ENCODE peak calls at places on chromosomes 7 and 10, in seven cellular contexts. H is CD4-positive, alpha-beta T cell; A is fibroblast of the aortic adventitia; Z is kidney epithelial cell; C is colonic mucosa; D is suprapubic skin; W is mucosa of descending colon. E is an unnamed sample.

GRCh38 chr7:50761722-50762121 is 21.0 kb downstream of the GRB10 start:
- DNase-seq in H (no peak), A (no peak), Z (no peak), C (no peak), D (no peak), W (no peak), E (no peak)

GRCh38 chr10:128432423-128432822 is 306.2 kb upstream of the MKI67 start:
- DNase-seq in H (no peak), A (no peak), Z (no peak), C (no peak), D (no peak), W (no peak), E (no peak)

GRCh38 chr7:139106959-139107358 is 2.6 kb downstream of the ZC3HAV1 start:
- DNase-seq in H (no peak), A (peak), Z (no peak), C (no peak), D (no peak), W (no peak), E (no peak)

GRCh38 chr10:90197766-90198165 is 496.4 kb downstream of the KIF20B start:
- DNase-seq in H (no peak), A (peak), Z (peak), C (no peak), D (no peak), W (no peak), E (no peak)

GRCh38 chr10:79144341-79145173 is 75.8 kb downstream of the ZMIZ1 start:
- DNase-seq in H (no peak), A (no peak), Z (no peak), C (no peak), D (no peak), W (no peak), E (no peak)

GRCh38 chr10:108911814-108912541 is 1011.3 kb downstream of the XPNPEP1 start:
- DNase-seq in H (no peak), A (peak), Z (peak), C (peak), D (peak), W (peak), E (peak)

GRCh38 chr7:155198901-155199845 is 98.5 kb upstream of the INSIG1 start:
- DNase-seq in H (no peak), A (peak), Z (peak), C (no peak), D (no peak), W (no peak), E (no peak)

GRCh38 chr7:158135931-158136330 is 451.7 kb downstream of the PTPRN2 start:
- DNase-seq in H (no peak), A (no peak), Z (no peak), C (no peak), D (no peak), W (no peak), E (no peak)

GRCh38 chr10:30176182-30176581 is 116.8 kb upstream of the JCAD start:
- DNase-seq in H (no peak), A (peak), Z (no peak), C (no peak), D (no peak), W (no peak), E (no peak)

DNA sequence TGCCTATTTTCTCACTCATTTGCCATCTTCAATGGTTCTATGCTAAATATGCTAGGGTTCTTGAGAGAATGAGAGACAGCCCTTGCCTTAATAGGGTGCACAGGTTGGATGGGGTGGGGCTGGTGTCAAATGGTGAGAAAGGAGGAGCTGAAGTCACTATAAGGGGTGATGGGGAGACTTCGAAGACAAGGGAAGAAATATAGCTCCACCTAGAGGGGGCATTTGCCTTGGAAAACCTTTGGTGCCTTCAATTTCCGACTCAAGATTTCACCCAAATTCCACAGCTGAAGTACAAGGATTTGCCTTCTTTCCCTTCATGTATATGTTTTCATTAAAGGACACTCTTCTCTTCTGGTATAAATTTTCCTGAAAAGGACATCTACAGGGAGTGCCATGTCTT is 5.6 kb downstream of the PTN start:
- DNase-seq in H (no peak), A (no peak), Z (no peak), C (no peak), D (no peak), W (no peak), E (no peak)
- TF ChIP-seq CTCF in H (no peak), A (no peak), Z (no peak), C (no peak), D (no peak), W (no peak), E (peak)

DNA sequence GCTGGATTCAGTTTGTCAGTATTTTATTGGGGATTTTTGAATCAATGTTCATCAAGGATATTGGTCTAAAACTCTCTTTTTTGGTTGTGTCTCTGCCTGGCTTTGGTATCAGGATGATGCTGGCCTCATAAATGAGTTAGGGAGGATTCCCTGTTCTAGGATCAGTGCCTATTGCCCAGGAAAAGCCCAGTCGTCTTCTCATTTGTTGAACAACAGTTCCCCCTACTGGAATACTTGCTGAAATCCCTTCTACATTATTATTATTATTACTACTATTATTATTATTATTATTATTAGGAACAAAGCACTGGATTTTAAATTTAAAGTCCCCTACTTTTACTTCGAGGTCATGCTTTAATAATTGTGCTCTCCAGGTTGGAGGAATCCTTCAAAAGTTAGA is 528.9 kb downstream of the MAGI2 start:
- DNase-seq in H (no peak), A (peak), Z (no peak), C (no peak), D (no peak), W (no peak), E (no peak)
- TF ChIP-seq CTCF in H (no peak), A (peak), Z (peak), C (no peak), D (no peak), W (no peak), E (peak)

GRCh38 chr10:1372212-1372611 is 316.0 kb downstream of the WDR37 start:
- DNase-seq in H (no peak), A (no peak), Z (no peak), C (peak), D (no peak), W (no peak), E (no peak)
- TF ChIP-seq CTCF in H (no peak), A (no peak), Z (no peak), C (no peak), D (no peak), W (no peak), E (no peak)

GRCh38 chr7:519429-519973 is at the start of gene PDGFA:
- DNase-seq in H (no peak), A (peak), Z (no peak), C (no peak), D (no peak), W (no peak), E (no peak)

GRCh38 chr7:521221-522070 is 1.8 kb upstream of the PDGFA start:
- DNase-seq in H (no peak), A (peak), Z (no peak), C (no peak), D (no peak), W (no peak), E (no peak)

GRCh38 chr7:518630-519428 is 817 bp downstream of the PDGFA start:
- DNase-seq in H (no peak), A (peak), Z (no peak), C (peak), D (no peak), W (peak), E (no peak)

GRCh38 chr7:520503-521161 is 986 bp upstream of the PDGFA start:
- DNase-seq in H (no peak), A (no peak), Z (no peak), C (no peak), D (no peak), W (no peak), E (no peak)

DNA sequence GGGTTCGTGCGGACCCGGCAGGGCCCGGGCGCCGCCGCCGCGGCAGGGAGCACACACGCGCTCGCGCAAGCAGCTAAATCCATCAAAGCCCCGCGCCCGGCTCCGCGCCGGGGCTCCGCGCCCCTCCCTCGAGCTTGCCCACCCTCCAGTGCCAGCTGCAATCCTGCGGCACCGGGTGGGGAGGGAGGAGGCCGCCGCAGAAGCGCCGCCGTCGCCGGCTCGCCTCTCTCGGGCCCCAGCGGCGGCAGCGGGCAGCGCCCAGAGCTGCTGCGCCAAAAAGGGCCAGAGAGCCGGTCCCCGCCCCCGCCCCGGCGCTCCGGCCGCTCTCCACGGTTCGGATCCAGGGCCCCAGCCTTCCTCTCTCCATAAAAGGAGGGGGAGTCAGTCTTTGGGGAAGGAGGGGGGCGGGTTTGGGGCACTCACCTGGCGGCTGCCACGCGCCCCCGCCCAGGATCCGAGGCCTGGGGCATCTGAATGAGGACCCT is 370 bp upstream of the PDGFA start:
- DNase-seq in H (no peak), A (peak), Z (no peak), C (no peak), D (no peak), W (no peak), E (no peak)
- TF ChIP-seq CTCF in H (no peak), A (peak), Z (no peak), C (no peak), D (no peak), W (no peak), E (no peak)

DNA sequence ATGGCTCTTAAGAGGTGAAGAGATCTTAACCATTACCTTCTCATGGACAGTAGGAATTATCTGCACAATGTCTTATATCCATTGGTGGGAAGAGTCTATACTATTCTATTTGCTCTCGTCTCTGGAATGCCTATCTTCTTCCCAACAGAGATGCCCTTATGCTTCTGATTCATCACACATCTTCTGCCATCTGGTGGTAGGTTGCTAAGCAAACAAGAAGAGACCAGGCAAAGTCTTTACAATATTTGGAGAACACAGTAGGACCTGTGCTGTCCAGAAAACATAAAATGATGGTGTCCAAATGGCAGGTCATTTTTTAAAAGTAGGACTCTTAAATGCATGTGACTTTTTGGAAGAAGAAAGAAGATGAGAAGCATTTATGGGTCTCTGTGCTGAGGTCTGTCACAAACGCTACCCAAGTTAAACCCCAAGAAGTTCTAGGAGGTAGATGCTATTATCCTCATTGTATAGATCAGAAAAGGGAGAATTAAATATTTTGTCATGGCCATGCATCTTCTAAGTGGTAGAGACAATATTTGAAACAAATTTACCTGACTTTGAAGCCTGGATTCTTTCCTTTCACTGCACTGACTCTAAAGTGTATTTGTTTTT is 67.8 kb upstream of the NXPH1 start:
- DNase-seq in H (no peak), A (no peak), Z (no peak), C (no peak), D (no peak), W (no peak), E (no peak)
- TF ChIP-seq CTCF in H (no peak), A (no peak), Z (peak), C (no peak), D (no peak), W (no peak), E (peak)